ENCODE peak calls at places on chromosomes 16 and 17, in six cellular contexts. M is A549, N is SK-N-SH, B is GM12878, C is K562, E is HepG2. A is an unnamed sample.

GRCh38 chr17:45791935-45792334 is 7.8 kb downstream of the CRHR1 start:
- DNase-seq in C (no peak), B (no peak), M (no peak), N (no peak), E (no peak), A (no peak)

GRCh38 chr17:50630524-50631194 is 4.0 kb upstream of the ABCC3 start:
- DNase-seq in M (peak), E (peak), C (no peak), N (peak), B (no peak), A (no peak)

GRCh38 chr17:59547131-59547915 is 18.1 kb upstream of the DHX40 start:
- DNase-seq in E (no peak), C (peak), N (peak), M (no peak), B (no peak), A (no peak)

GRCh38 chr17:76179496-76180467 is 38.7 kb upstream of the FOXJ1 start:
- DNase-seq in E (no peak), B (peak), M (no peak), N (no peak), C (peak), A (peak)

GRCh38 chr17:46989637-46990431 is 10.8 kb upstream of the RPRML start:
- DNase-seq in N (no peak), E (no peak), B (no peak), C (no peak), M (no peak), A (no peak)

GRCh38 chr17:74512041-74512440 is 19.2 kb downstream of the CD300LB start:
- DNase-seq in E (no peak), C (no peak), B (no peak), N (no peak), M (no peak), A (no peak)

GRCh38 chr17:17350491-17351355 is 47.5 kb downstream of the NT5M start:
- DNase-seq in E (no peak), C (no peak), M (peak), B (no peak), N (no peak), A (peak)

GRCh38 chr17:76529224-76529642 is 8.3 kb downstream of the CYGB start:
- DNase-seq in B (no peak), N (peak), C (peak), M (no peak), E (no peak), A (peak)

GRCh38 chr17:34386925-34387550 is 24.0 kb upstream of the CCL1 start:
- DNase-seq in M (no peak), E (no peak), N (no peak), C (peak), B (no peak), A (peak)

GRCh38 chr17:77609553-77610517 is 348.7 kb upstream of the TNRC6C start:
- DNase-seq in N (no peak), M (no peak), C (peak), B (peak), E (peak), A (no peak)

GRCh38 chr16:49700222-49700927 is 155.5 kb downstream of the ZNF423 start:
- DNase-seq in E (no peak), C (no peak), M (no peak), B (no peak), N (peak), A (no peak)

GRCh38 chr16:70767377-70768204 is 33.4 kb downstream of the VAC14 start:
- DNase-seq in M (no peak), N (no peak), C (no peak), E (no peak), B (no peak), A (no peak)

GRCh38 chr16:89330177-89330856 is 112.8 kb downstream of the ZNF778 start:
- DNase-seq in E (peak), B (no peak), N (no peak), M (peak), C (no peak), A (peak)

GRCh38 chr16:56781565-56781964 is 51.6 kb downstream of the NUP93 start:
- DNase-seq in M (no peak), B (no peak), N (no peak), C (no peak), E (no peak), A (no peak)

GRCh38 chr16:11557811-11558210 is 28.9 kb downstream of the LITAF start:
- DNase-seq in E (no peak), B (no peak), N (no peak), C (no peak), M (no peak), A (no peak)

GRCh38 chr17:30376621-30377452 is 1.9 kb upstream of the CPD start:
- DNase-seq in E (peak), N (no peak), B (peak), C (peak), M (no peak), A (peak)

GRCh38 chr16:64702415-64702814 is 419.4 kb downstream of the CDH11 start:
- DNase-seq in B (no peak), N (no peak), C (no peak), M (no peak), E (no peak), A (no peak)
- TF ChIP-seq SMC3 in B (no peak), N (no peak), C (no peak), M (no peak), E (no peak), A (no peak)

GRCh38 chr17:35534694-35535093 is 2.8 kb downstream of the SLFN12L start:
- DNase-seq in B (no peak), N (no peak), M (no peak), C (no peak), E (no peak), A (no peak)
- TF ChIP-seq SMC3 in B (no peak), N (no peak), M (no peak), C (no peak), E (no peak), A (no peak)

GRCh38 chr17:80793851-80794267 is 197.8 kb upstream of the CHMP6 start:
- DNase-seq in E (no peak), N (no peak), M (no peak), C (no peak), B (no peak), A (peak)
- TF ChIP-seq SMC3 in E (no peak), N (no peak), M (no peak), C (no peak), B (no peak), A (no peak)

GRCh38 chr17:73069164-73069774 is 23.2 kb downstream of the SLC39A11 start:
- DNase-seq in B (no peak), C (no peak), N (no peak), M (no peak), E (peak), A (no peak)

GRCh38 chr17:73066148-73066884 is 26.2 kb downstream of the SLC39A11 start:
- DNase-seq in E (no peak), B (no peak), N (no peak), C (no peak), M (no peak), A (peak)

GRCh38 chr17:73069846-73070245 is 22.6 kb downstream of the SLC39A11 start:
- DNase-seq in C (no peak), N (no peak), M (no peak), B (no peak), E (no peak), A (no peak)

GRCh38 chr17:73067075-73067474 is 25.4 kb downstream of the SLC39A11 start:
- DNase-seq in E (no peak), C (no peak), N (no peak), B (no peak), M (no peak), A (peak)

GRCh38 chr17:73068322-73069153 is 23.9 kb downstream of the SLC39A11 start:
- DNase-seq in M (no peak), N (peak), C (no peak), B (no peak), E (peak), A (peak)
- TF ChIP-seq SMC3 in M (no peak), N (no peak), C (no peak), B (no peak), E (peak), A (no peak)

GRCh38 chr16:72394526-72394925 is 222.6 kb upstream of the PMFBP1 start:
- DNase-seq in M (no peak), N (no peak), C (no peak), E (no peak), B (no peak), A (no peak)
- TF ChIP-seq SMC3 in M (no peak), N (no peak), C (no peak), E (no peak), B (no peak), A (no peak)

GRCh38 chr17:5241861-5242671 is 7.4 kb upstream of the SCIMP start:
- DNase-seq in M (no peak), B (no peak), E (no peak), C (no peak), N (no peak), A (no peak)

GRCh38 chr17:5236871-5237540 is 2.3 kb upstream of the SCIMP start:
- DNase-seq in M (no peak), N (no peak), B (no peak), C (no peak), E (no peak), A (no peak)

GRCh38 chr17:5238333-5238732 is 3.7 kb upstream of the SCIMP start:
- DNase-seq in M (no peak), C (no peak), E (no peak), B (no peak), N (no peak), A (no peak)

GRCh38 chr17:5234645-5235576 is at the start of gene SCIMP:
- DNase-seq in E (no peak), B (peak), M (no peak), N (no peak), C (no peak), A (no peak)

DNA sequence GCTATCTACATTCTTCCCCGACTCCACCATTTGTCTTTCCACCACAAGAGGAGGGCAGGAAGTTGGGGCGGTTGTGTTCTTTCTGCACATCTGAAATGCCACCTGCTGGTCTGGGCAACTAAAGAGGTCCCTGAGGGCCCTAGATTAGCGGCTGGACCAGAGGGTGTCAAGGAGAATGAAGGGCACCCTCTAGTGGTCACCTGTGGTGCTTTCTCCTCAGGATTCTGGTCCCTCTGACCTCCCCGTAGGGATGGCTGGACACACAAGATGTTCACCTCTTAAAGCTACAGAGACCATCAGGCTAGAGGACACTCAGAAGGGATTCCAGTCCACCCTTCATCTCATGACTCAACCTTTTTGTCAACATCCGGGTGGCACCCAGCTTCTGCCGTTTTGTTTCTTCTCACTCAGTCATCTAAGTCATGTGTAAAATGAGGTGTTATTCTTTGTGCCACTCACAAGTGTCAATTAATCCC is 2.9 kb upstream of the SCIMP start:
- DNase-seq in C (peak), M (peak), N (peak), E (peak), B (peak), A (peak)
- TF ChIP-seq SMC3 in C (peak), M (peak), N (no peak), E (peak), B (peak), A (peak)

GRCh38 chr17:70871180-70871818 is 702.0 kb downstream of the KCNJ2 start:
- DNase-seq in B (no peak), E (no peak), C (no peak), M (no peak), N (no peak), A (no peak)
- TF ChIP-seq SMC3 in B (no peak), E (no peak), C (no peak), M (no peak), N (no peak), A (no peak)

A was measured in IMR-90.